ENCODE peak calls at places on chromosomes 4 and X, in seven cellular contexts. W is AG04450, S is astrocyte of the spinal cord, X is fibroblast of lung, P is mucosa of descending colon, M is ovary, O is esophagus squamous epithelium. G is an unnamed sample.

GRCh38 chrX:119784747-119785446 is 6.5 kb downstream of the RPL39 start:
- DNase-seq in W (no peak), S (no peak), X (peak), P (peak), M (no peak), O (no peak), G (no peak)

GRCh38 chr4:156291317-156291716 is 337.7 kb upstream of the CTSO start:
- DNase-seq in W (peak), S (peak), X (peak), P (no peak), M (no peak), O (no peak), G (no peak)

GRCh38 chr4:65661469-65661868 is 8.8 kb downstream of the EPHA5 start:
- DNase-seq in W (no peak), S (peak), X (no peak), P (no peak), M (no peak), O (no peak), G (no peak)

GRCh38 chr4:1910643-1911042 is 39.5 kb downstream of the NSD2 start:
- DNase-seq in W (peak), S (peak), X (peak), P (peak), M (no peak), O (no peak), G (no peak)

GRCh38 chr4:145482209-145483021 is 762 bp downstream of the SMAD1 start:
- DNase-seq in W (peak), S (peak), X (peak), P (peak), M (peak), O (no peak), G (no peak)

GRCh38 chr4:58301384-58301783 is 1191.2 kb upstream of the IGFBP7 start:
- DNase-seq in W (no peak), S (peak), X (peak), P (no peak), M (no peak), O (no peak), G (no peak)

GRCh38 chr4:120291541-120291940 is 224.9 kb upstream of the MAD2L1 start:
- DNase-seq in W (no peak), S (no peak), X (no peak), P (no peak), M (no peak), O (no peak), G (no peak)

GRCh38 chr4:88866862-88867550 is 169.4 kb upstream of the NAP1L5 start:
- DNase-seq in W (no peak), S (peak), X (no peak), P (no peak), M (no peak), O (no peak), G (peak)

GRCh38 chr4:22850630-22851029 is 157.9 kb downstream of the GBA3 start:
- DNase-seq in W (no peak), S (no peak), X (no peak), P (no peak), M (no peak), O (no peak), G (no peak)
- H3K4me3 ChIP-seq in W (no peak), S (no peak), X (no peak), P (no peak), M (no peak), O (no peak), G (no peak)

GRCh38 chr4:55871299-55871800 is 17.9 kb downstream of the EXOC1 start:
- DNase-seq in W (no peak), S (no peak), X (no peak), P (no peak), M (no peak), O (no peak), G (no peak)

GRCh38 chr4:55865228-55865806 is 11.9 kb downstream of the EXOC1 start:
- DNase-seq in W (no peak), S (peak), X (peak), P (no peak), M (no peak), O (no peak), G (peak)

GRCh38 chr4:55866290-55866907 is 13.0 kb downstream of the EXOC1 start:
- DNase-seq in W (peak), S (peak), X (peak), P (no peak), M (no peak), O (no peak), G (peak)

GRCh38 chr4:55866973-55867574 is 13.6 kb downstream of the EXOC1 start:
- DNase-seq in W (no peak), S (peak), X (peak), P (peak), M (no peak), O (no peak), G (no peak)

DNA sequence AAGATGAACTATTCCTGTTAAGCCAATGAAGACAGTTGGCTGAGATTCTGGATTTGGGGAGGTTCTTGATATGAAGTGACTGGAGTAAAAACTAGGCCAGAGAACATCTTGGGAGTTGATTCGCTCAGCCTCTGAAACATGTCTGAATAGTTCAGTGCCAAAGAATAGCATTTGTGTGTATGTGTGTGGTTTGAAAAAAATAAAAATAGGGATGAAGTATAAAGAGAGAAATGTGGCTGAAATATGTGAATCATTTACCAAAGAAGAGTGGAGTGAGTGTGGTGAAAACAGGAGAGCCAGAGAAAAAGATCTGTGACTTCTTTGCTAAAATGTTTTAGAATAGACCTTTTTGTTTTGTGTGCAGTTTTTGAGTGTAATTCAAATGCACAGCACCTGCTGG is 15.2 kb downstream of the EXOC1 start:
- DNase-seq in W (no peak), S (no peak), X (no peak), P (no peak), M (no peak), O (no peak), G (no peak)
- TF ChIP-seq CTCF in W (no peak), S (no peak), X (no peak), P (no peak), M (no peak), O (no peak), G (no peak)

DNA sequence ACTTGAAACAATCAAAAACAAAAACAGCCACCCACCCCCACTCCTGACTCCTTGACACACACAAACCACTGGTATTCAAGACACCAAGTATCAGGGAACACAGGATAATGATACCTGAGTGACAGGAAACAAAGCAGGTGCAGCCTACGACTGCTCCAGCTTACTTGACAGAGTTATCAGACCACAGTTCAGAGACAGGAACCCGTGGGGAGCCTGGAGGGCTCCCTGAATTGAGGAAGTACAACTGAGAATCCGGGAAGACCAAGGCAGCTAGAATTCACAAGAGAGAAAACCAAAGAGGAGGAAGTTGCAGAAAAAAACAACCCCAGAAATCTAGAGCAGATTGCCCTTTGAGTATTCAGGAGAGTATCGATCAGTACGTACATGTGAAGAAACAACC is 20.5 kb downstream of the COMMD8 start:
- DNase-seq in W (no peak), S (no peak), X (no peak), P (peak), M (no peak), O (no peak), G (no peak)
- H3K4me3 ChIP-seq in W (no peak), S (no peak), X (no peak), P (no peak), M (no peak), O (no peak), G (no peak)

GRCh38 chr4:168039593-168039992 is 52.7 kb upstream of the ANXA10 start:
- DNase-seq in W (no peak), S (no peak), X (no peak), P (no peak), M (no peak), O (no peak), G (no peak)
- TF ChIP-seq CTCF in W (no peak), S (no peak), X (no peak), P (no peak), M (no peak), O (no peak), G (no peak)

DNA sequence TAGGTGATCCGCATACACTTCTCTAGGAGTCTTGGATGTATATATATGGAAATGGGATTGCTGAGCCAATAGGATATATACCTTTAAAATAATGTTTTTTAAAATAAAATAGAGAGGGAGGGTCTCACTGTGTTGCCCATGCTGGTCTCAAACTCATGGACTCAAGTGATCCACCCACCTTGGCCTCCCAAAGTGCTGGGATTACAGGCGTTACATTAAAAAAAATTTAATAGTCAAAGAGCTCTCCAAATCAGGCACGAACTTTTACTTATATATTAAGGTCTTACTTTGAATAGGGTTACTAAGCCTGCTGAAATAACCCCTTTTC is 109.0 kb downstream of the GNL3L start:
- DNase-seq in W (no peak), S (no peak), X (no peak), P (no peak), M (no peak), O (no peak), G (no peak)
- H3K4me3 ChIP-seq in W (peak), S (no peak), X (peak), P (no peak), M (peak), O (peak), G (peak)

DNA sequence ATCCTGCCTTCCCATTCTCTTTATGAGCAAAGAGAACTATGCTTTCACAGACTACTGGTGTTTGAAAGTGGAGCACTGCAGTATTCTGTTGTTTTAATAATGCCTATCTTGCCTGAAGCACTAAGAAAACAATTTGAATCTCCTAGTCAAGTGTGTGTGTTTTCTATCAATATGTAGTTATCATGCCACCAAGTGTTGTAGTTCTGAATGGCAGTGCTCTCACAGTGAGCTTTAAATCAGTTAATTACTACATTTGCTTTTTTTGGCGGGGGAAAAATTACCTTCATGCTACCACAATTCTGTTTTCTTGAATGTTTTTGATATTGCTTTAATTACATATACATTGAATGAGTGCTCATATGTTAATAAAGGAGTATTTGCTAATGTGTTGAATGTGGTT is 143.6 kb upstream of the FAM47A start:
- DNase-seq in W (no peak), S (no peak), X (no peak), P (no peak), M (no peak), O (no peak), G (no peak)
- TF ChIP-seq CTCF in W (no peak), S (no peak), X (no peak), P (no peak), M (no peak), O (no peak), G (no peak)

G was measured in BJ.